ENCODE peak calls at places on chromosomes 2 and 18, in six cellular contexts. A is lung, Z is NCI-H1694 treated with DMSO at 0.1 percent for 48 hours, I is adrenal gland, P is HFF-Myc, V is astrocyte of the hippocampus. B is an unnamed sample.

GRCh38 chr2:64024259-64024949 is 5.2 kb upstream of the VPS54 start:
- DNase-seq in A (no peak), Z (no peak), I (no peak), P (no peak), V (no peak), B (no peak)

GRCh38 chr2:200138386-200139184 is 167.9 kb upstream of the SPATS2L start:
- DNase-seq in A (no peak), Z (no peak), I (no peak), P (no peak), V (peak), B (no peak)

GRCh38 chr2:151562398-151562797 is 152.7 kb downstream of the RIF1 start:
- DNase-seq in A (no peak), Z (no peak), I (no peak), P (no peak), V (no peak), B (no peak)

GRCh38 chr2:60118061-60118460 is 435.4 kb downstream of the BCL11A start:
- DNase-seq in A (no peak), Z (no peak), I (no peak), P (no peak), V (peak), B (no peak)

GRCh38 chr2:238724728-238725127 is 123.2 kb upstream of the TWIST2 start:
- DNase-seq in A (peak), Z (no peak), I (no peak), P (no peak), V (no peak), B (no peak)

GRCh38 chr2:136132840-136133570 is 15.1 kb upstream of the CXCR4 start:
- DNase-seq in A (no peak), Z (no peak), I (no peak), P (no peak), V (no peak), B (no peak)

GRCh38 chr18:76368976-76369375 is 126.1 kb downstream of the ZNF516 start:
- DNase-seq in A (no peak), Z (no peak), I (no peak), P (no peak), V (no peak), B (no peak)

GRCh38 chr2:112585873-112586477 is 1.6 kb downstream of the CHCHD5 start:
- DNase-seq in A (no peak), Z (no peak), I (no peak), P (no peak), V (no peak), B (no peak)

GRCh38 chr18:35935805-35936204 is 36.7 kb upstream of the RMP24 start:
- DNase-seq in A (peak), Z (no peak), I (no peak), P (no peak), V (no peak), B (no peak)

GRCh38 chr2:232483923-232484627 is 3.6 kb downstream of the ECEL1 start:
- DNase-seq in A (no peak), Z (no peak), I (no peak), P (no peak), V (no peak), B (no peak)

GRCh38 chr2:240604291-240604938 is 17.9 kb downstream of the CAPN10 start:
- DNase-seq in A (peak), Z (no peak), I (peak), P (no peak), V (peak), B (no peak)

GRCh38 chr2:70412294-70413075 is 110.6 kb upstream of the FAM136A start:
- DNase-seq in A (no peak), Z (no peak), I (no peak), P (no peak), V (peak), B (no peak)

GRCh38 chr2:241415196-241415595 is 59.1 kb downstream of the FARP2 start:
- DNase-seq in A (no peak), Z (no peak), I (no peak), P (no peak), V (no peak), B (no peak)

GRCh38 chr18:22250591-22250996 is 81.2 kb downstream of the GATA6 start:
- DNase-seq in A (no peak), Z (no peak), I (peak), P (peak), V (peak), B (no peak)

GRCh38 chr2:83665894-83666293 is 793.2 kb downstream of the SUCLG1 start:
- DNase-seq in A (no peak), Z (no peak), I (no peak), P (no peak), V (no peak), B (no peak)

GRCh38 chr2:83459456-83459855 is 999.6 kb downstream of the SUCLG1 start:
- DNase-seq in A (no peak), Z (no peak), I (no peak), P (no peak), V (no peak), B (no peak)

GRCh38 chr18:5693637-5694175 is 149.9 kb upstream of the EPB41L3 start:
- DNase-seq in A (no peak), Z (no peak), I (no peak), P (no peak), V (peak), B (no peak)

GRCh38 chr2:226799211-226799975 is at the start of gene IRS1:
- DNase-seq in A (peak), Z (peak), I (peak), P (no peak), V (peak), B (peak)

B was measured in memory B cell.